ENCODE peak calls at places on chromosomes 13 and 19, in six cellular contexts. One of them, this sample, is unnamed.

GRCh38 chr19:3045885-3046603 is 16.3 kb downstream of the TLE5 start:
- DNase-seq in RPMI7951: no peak
- DNase-seq in stimulated activated CD4-positive, alpha-beta T cell treated with anti-CD3 and anti-CD28 coated beads, Interleukin-2, amount 100 ng/mL, for 48 hours: no peak
- DNase-seq in AG04449: no peak
- DNase-seq in neural crest cell: no peak
- DNase-seq in stimulated activated CD8-positive, alpha-beta memory T cell treated with anti-CD3 and anti-CD28 coated beads, Interleukin-12 subunit alpha, Interleukin-12 subunit beta, amount 100 ng/mL, for 4 hours: no peak
- DNase-seq in this sample: no peak

GRCh38 chr19:8545743-8546142 is 31.5 kb downstream of the MYO1F start:
- DNase-seq in RPMI7951: no peak
- DNase-seq in stimulated activated CD4-positive, alpha-beta T cell treated with anti-CD3 and anti-CD28 coated beads, Interleukin-2, amount 100 ng/mL, for 48 hours: no peak
- DNase-seq in AG04449: no peak
- DNase-seq in neural crest cell: no peak
- DNase-seq in stimulated activated CD8-positive, alpha-beta memory T cell treated with anti-CD3 and anti-CD28 coated beads, Interleukin-12 subunit alpha, Interleukin-12 subunit beta, amount 100 ng/mL, for 4 hours: no peak
- DNase-seq in this sample: no peak

GRCh38 chr19:14405758-14406644 is 13.1 kb downstream of the DDX39A start:
- DNase-seq in RPMI7951: peak; percentile 51
- DNase-seq in stimulated activated CD4-positive, alpha-beta T cell treated with anti-CD3 and anti-CD28 coated beads, Interleukin-2, amount 100 ng/mL, for 48 hours: peak; percentile 96
- DNase-seq in AG04449: no peak
- DNase-seq in neural crest cell: peak; percentile 97
- DNase-seq in stimulated activated CD8-positive, alpha-beta memory T cell treated with anti-CD3 and anti-CD28 coated beads, Interleukin-12 subunit alpha, Interleukin-12 subunit beta, amount 100 ng/mL, for 4 hours: peak; percentile 76
- DNase-seq in this sample: peak; percentile 79

GRCh38 chr13:87274209-87274819 is 396.9 kb upstream of the SLITRK5 start:
- DNase-seq in RPMI7951: peak; percentile 1
- DNase-seq in stimulated activated CD4-positive, alpha-beta T cell treated with anti-CD3 and anti-CD28 coated beads, Interleukin-2, amount 100 ng/mL, for 48 hours: peak; percentile 23
- DNase-seq in AG04449: no peak
- DNase-seq in neural crest cell: peak; percentile 53
- DNase-seq in stimulated activated CD8-positive, alpha-beta memory T cell treated with anti-CD3 and anti-CD28 coated beads, Interleukin-12 subunit alpha, Interleukin-12 subunit beta, amount 100 ng/mL, for 4 hours: no peak
- DNase-seq in this sample: peak; percentile 71

GRCh38 chr19:15299568-15300409 is 32.5 kb downstream of the BRD4 start:
- DNase-seq in RPMI7951: peak; percentile 89
- DNase-seq in stimulated activated CD4-positive, alpha-beta T cell treated with anti-CD3 and anti-CD28 coated beads, Interleukin-2, amount 100 ng/mL, for 48 hours: no peak
- DNase-seq in AG04449: peak; percentile 70
- DNase-seq in neural crest cell: no peak
- DNase-seq in stimulated activated CD8-positive, alpha-beta memory T cell treated with anti-CD3 and anti-CD28 coated beads, Interleukin-12 subunit alpha, Interleukin-12 subunit beta, amount 100 ng/mL, for 4 hours: no peak
- DNase-seq in this sample: peak; percentile 78

GRCh38 chr13:49023441-49023840 is 47.7 kb downstream of the FNDC3A start:
- DNase-seq in RPMI7951: peak; percentile 70
- DNase-seq in stimulated activated CD4-positive, alpha-beta T cell treated with anti-CD3 and anti-CD28 coated beads, Interleukin-2, amount 100 ng/mL, for 48 hours: no peak
- DNase-seq in AG04449: peak; percentile 42
- DNase-seq in neural crest cell: no peak
- DNase-seq in stimulated activated CD8-positive, alpha-beta memory T cell treated with anti-CD3 and anti-CD28 coated beads, Interleukin-12 subunit alpha, Interleukin-12 subunit beta, amount 100 ng/mL, for 4 hours: no peak
- DNase-seq in this sample: peak; percentile 92

GRCh38 chr19:23547816-23548430 is 139.1 kb downstream of the ZNF675 start:
- DNase-seq in RPMI7951: peak; percentile 86
- DNase-seq in stimulated activated CD4-positive, alpha-beta T cell treated with anti-CD3 and anti-CD28 coated beads, Interleukin-2, amount 100 ng/mL, for 48 hours: no peak
- DNase-seq in AG04449: no peak
- DNase-seq in neural crest cell: no peak
- DNase-seq in stimulated activated CD8-positive, alpha-beta memory T cell treated with anti-CD3 and anti-CD28 coated beads, Interleukin-12 subunit alpha, Interleukin-12 subunit beta, amount 100 ng/mL, for 4 hours: no peak
- DNase-seq in this sample: peak; percentile 86

GRCh38 chr13:27001705-27002104 is 169.9 kb downstream of the USP12 start:
- DNase-seq in RPMI7951: no peak
- DNase-seq in stimulated activated CD4-positive, alpha-beta T cell treated with anti-CD3 and anti-CD28 coated beads, Interleukin-2, amount 100 ng/mL, for 48 hours: no peak
- DNase-seq in AG04449: no peak
- DNase-seq in neural crest cell: no peak
- DNase-seq in stimulated activated CD8-positive, alpha-beta memory T cell treated with anti-CD3 and anti-CD28 coated beads, Interleukin-12 subunit alpha, Interleukin-12 subunit beta, amount 100 ng/mL, for 4 hours: no peak
- DNase-seq in this sample: no peak

GRCh38 chr13:113116206-113116800 is 6.3 kb upstream of the F10 start:
- DNase-seq in RPMI7951: no peak
- DNase-seq in stimulated activated CD4-positive, alpha-beta T cell treated with anti-CD3 and anti-CD28 coated beads, Interleukin-2, amount 100 ng/mL, for 48 hours: no peak
- DNase-seq in AG04449: no peak
- DNase-seq in neural crest cell: no peak
- DNase-seq in stimulated activated CD8-positive, alpha-beta memory T cell treated with anti-CD3 and anti-CD28 coated beads, Interleukin-12 subunit alpha, Interleukin-12 subunit beta, amount 100 ng/mL, for 4 hours: no peak
- DNase-seq in this sample: no peak

GRCh38 chr13:95160112-95160906 is 140.9 kb downstream of the ABCC4 start:
- DNase-seq in RPMI7951: peak; percentile 3
- DNase-seq in stimulated activated CD4-positive, alpha-beta T cell treated with anti-CD3 and anti-CD28 coated beads, Interleukin-2, amount 100 ng/mL, for 48 hours: no peak
- DNase-seq in AG04449: no peak
- DNase-seq in neural crest cell: no peak
- DNase-seq in stimulated activated CD8-positive, alpha-beta memory T cell treated with anti-CD3 and anti-CD28 coated beads, Interleukin-12 subunit alpha, Interleukin-12 subunit beta, amount 100 ng/mL, for 4 hours: no peak
- DNase-seq in this sample: no peak

GRCh38 chr19:3683405-3683865 is 16.8 kb downstream of the PIP5K1C start:
- DNase-seq in RPMI7951: no peak
- DNase-seq in stimulated activated CD4-positive, alpha-beta T cell treated with anti-CD3 and anti-CD28 coated beads, Interleukin-2, amount 100 ng/mL, for 48 hours: no peak
- DNase-seq in AG04449: no peak
- DNase-seq in neural crest cell: no peak
- DNase-seq in stimulated activated CD8-positive, alpha-beta memory T cell treated with anti-CD3 and anti-CD28 coated beads, Interleukin-12 subunit alpha, Interleukin-12 subunit beta, amount 100 ng/mL, for 4 hours: no peak
- DNase-seq in this sample: peak; percentile 86

GRCh38 chr13:39016087-39016486 is 21.8 kb downstream of the PROSER1 start:
- DNase-seq in RPMI7951: no peak
- DNase-seq in stimulated activated CD4-positive, alpha-beta T cell treated with anti-CD3 and anti-CD28 coated beads, Interleukin-2, amount 100 ng/mL, for 48 hours: no peak
- DNase-seq in AG04449: no peak
- DNase-seq in neural crest cell: no peak
- DNase-seq in stimulated activated CD8-positive, alpha-beta memory T cell treated with anti-CD3 and anti-CD28 coated beads, Interleukin-12 subunit alpha, Interleukin-12 subunit beta, amount 100 ng/mL, for 4 hours: no peak
- DNase-seq in this sample: no peak

GRCh38 chr13:95447766-95448165 is 104.8 kb upstream of the CLDN10 start:
- DNase-seq in RPMI7951: no peak
- DNase-seq in stimulated activated CD4-positive, alpha-beta T cell treated with anti-CD3 and anti-CD28 coated beads, Interleukin-2, amount 100 ng/mL, for 48 hours: no peak
- DNase-seq in AG04449: no peak
- DNase-seq in neural crest cell: no peak
- DNase-seq in stimulated activated CD8-positive, alpha-beta memory T cell treated with anti-CD3 and anti-CD28 coated beads, Interleukin-12 subunit alpha, Interleukin-12 subunit beta, amount 100 ng/mL, for 4 hours: no peak
- DNase-seq in this sample: no peak

GRCh38 chr19:34692541-34692940 is 15.1 kb downstream of the ZNF302 start:
- DNase-seq in RPMI7951: no peak
- DNase-seq in stimulated activated CD4-positive, alpha-beta T cell treated with anti-CD3 and anti-CD28 coated beads, Interleukin-2, amount 100 ng/mL, for 48 hours: no peak
- DNase-seq in AG04449: no peak
- DNase-seq in neural crest cell: no peak
- DNase-seq in stimulated activated CD8-positive, alpha-beta memory T cell treated with anti-CD3 and anti-CD28 coated beads, Interleukin-12 subunit alpha, Interleukin-12 subunit beta, amount 100 ng/mL, for 4 hours: no peak
- DNase-seq in this sample: no peak

GRCh38 chr19:47595937-47596336 is 13.0 kb upstream of the BICRA start:
- DNase-seq in RPMI7951: no peak
- DNase-seq in stimulated activated CD4-positive, alpha-beta T cell treated with anti-CD3 and anti-CD28 coated beads, Interleukin-2, amount 100 ng/mL, for 48 hours: no peak
- DNase-seq in AG04449: no peak
- DNase-seq in neural crest cell: no peak
- DNase-seq in stimulated activated CD8-positive, alpha-beta memory T cell treated with anti-CD3 and anti-CD28 coated beads, Interleukin-12 subunit alpha, Interleukin-12 subunit beta, amount 100 ng/mL, for 4 hours: no peak
- DNase-seq in this sample: peak; percentile 39

GRCh38 chr19:54439174-54439851 is 9.7 kb upstream of the LENG8 start:
- DNase-seq in RPMI7951: peak; percentile 28
- DNase-seq in stimulated activated CD4-positive, alpha-beta T cell treated with anti-CD3 and anti-CD28 coated beads, Interleukin-2, amount 100 ng/mL, for 48 hours: peak; percentile 26
- DNase-seq in AG04449: no peak
- DNase-seq in neural crest cell: peak; percentile 59
- DNase-seq in stimulated activated CD8-positive, alpha-beta memory T cell treated with anti-CD3 and anti-CD28 coated beads, Interleukin-12 subunit alpha, Interleukin-12 subunit beta, amount 100 ng/mL, for 4 hours: no peak
- DNase-seq in this sample: peak; percentile 38

GRCh38 chr19:3565177-3565576 is 7.6 kb upstream of the HMG20B start:
- DNase-seq in RPMI7951: peak; percentile 100
- DNase-seq in stimulated activated CD4-positive, alpha-beta T cell treated with anti-CD3 and anti-CD28 coated beads, Interleukin-2, amount 100 ng/mL, for 48 hours: no peak
- DNase-seq in AG04449: no peak
- DNase-seq in neural crest cell: no peak
- DNase-seq in stimulated activated CD8-positive, alpha-beta memory T cell treated with anti-CD3 and anti-CD28 coated beads, Interleukin-12 subunit alpha, Interleukin-12 subunit beta, amount 100 ng/mL, for 4 hours: no peak
- DNase-seq in this sample: peak; percentile 99

GRCh38 chr19:48648134-48648533 is 2.1 kb upstream of the CA11 start:
- DNase-seq in RPMI7951: no peak
- DNase-seq in stimulated activated CD4-positive, alpha-beta T cell treated with anti-CD3 and anti-CD28 coated beads, Interleukin-2, amount 100 ng/mL, for 48 hours: no peak
- DNase-seq in AG04449: no peak
- DNase-seq in neural crest cell: no peak
- DNase-seq in stimulated activated CD8-positive, alpha-beta memory T cell treated with anti-CD3 and anti-CD28 coated beads, Interleukin-12 subunit alpha, Interleukin-12 subunit beta, amount 100 ng/mL, for 4 hours: no peak
- DNase-seq in this sample: no peak

GRCh38 chr19:19202707-19203011 is 555 bp downstream of the NR2C2AP start:
- DNase-seq in RPMI7951: no peak
- DNase-seq in stimulated activated CD4-positive, alpha-beta T cell treated with anti-CD3 and anti-CD28 coated beads, Interleukin-2, amount 100 ng/mL, for 48 hours: no peak
- DNase-seq in AG04449: no peak
- DNase-seq in neural crest cell: no peak
- DNase-seq in stimulated activated CD8-positive, alpha-beta memory T cell treated with anti-CD3 and anti-CD28 coated beads, Interleukin-12 subunit alpha, Interleukin-12 subunit beta, amount 100 ng/mL, for 4 hours: no peak
- DNase-seq in this sample: peak; percentile 31

GRCh38 chr19:39113199-39113598 is 12.4 kb upstream of the PAK4 start:
- DNase-seq in RPMI7951: no peak
- DNase-seq in stimulated activated CD4-positive, alpha-beta T cell treated with anti-CD3 and anti-CD28 coated beads, Interleukin-2, amount 100 ng/mL, for 48 hours: no peak
- DNase-seq in AG04449: no peak
- DNase-seq in neural crest cell: no peak
- DNase-seq in stimulated activated CD8-positive, alpha-beta memory T cell treated with anti-CD3 and anti-CD28 coated beads, Interleukin-12 subunit alpha, Interleukin-12 subunit beta, amount 100 ng/mL, for 4 hours: no peak
- DNase-seq in this sample: no peak

GRCh38 chr13:35787937-35788336 is 311.4 kb upstream of the MAB21L1 start:
- DNase-seq in RPMI7951: no peak
- DNase-seq in stimulated activated CD4-positive, alpha-beta T cell treated with anti-CD3 and anti-CD28 coated beads, Interleukin-2, amount 100 ng/mL, for 48 hours: no peak
- DNase-seq in AG04449: no peak
- DNase-seq in neural crest cell: no peak
- DNase-seq in stimulated activated CD8-positive, alpha-beta memory T cell treated with anti-CD3 and anti-CD28 coated beads, Interleukin-12 subunit alpha, Interleukin-12 subunit beta, amount 100 ng/mL, for 4 hours: no peak
- DNase-seq in this sample: no peak

GRCh38 chr19:30671622-30672051 is 299.5 kb downstream of the ZNF536 start:
- DNase-seq in RPMI7951: no peak
- DNase-seq in stimulated activated CD4-positive, alpha-beta T cell treated with anti-CD3 and anti-CD28 coated beads, Interleukin-2, amount 100 ng/mL, for 48 hours: no peak
- DNase-seq in AG04449: no peak
- DNase-seq in neural crest cell: no peak
- DNase-seq in stimulated activated CD8-positive, alpha-beta memory T cell treated with anti-CD3 and anti-CD28 coated beads, Interleukin-12 subunit alpha, Interleukin-12 subunit beta, amount 100 ng/mL, for 4 hours: no peak
- DNase-seq in this sample: no peak

GRCh38 chr13:77697208-77698103 is at the start of gene SLAIN1:
- DNase-seq in RPMI7951: peak; percentile 3
- DNase-seq in stimulated activated CD4-positive, alpha-beta T cell treated with anti-CD3 and anti-CD28 coated beads, Interleukin-2, amount 100 ng/mL, for 48 hours: peak; percentile 69
- DNase-seq in AG04449: no peak
- DNase-seq in neural crest cell: peak; percentile 72
- DNase-seq in stimulated activated CD8-positive, alpha-beta memory T cell treated with anti-CD3 and anti-CD28 coated beads, Interleukin-12 subunit alpha, Interleukin-12 subunit beta, amount 100 ng/mL, for 4 hours: peak; percentile 76
- DNase-seq in this sample: peak; percentile 24

GRCh38 chr19:18701250-18701608 is 17.7 kb downstream of the CRTC1 start:
- DNase-seq in RPMI7951: no peak
- DNase-seq in stimulated activated CD4-positive, alpha-beta T cell treated with anti-CD3 and anti-CD28 coated beads, Interleukin-2, amount 100 ng/mL, for 48 hours: no peak
- DNase-seq in AG04449: no peak
- DNase-seq in neural crest cell: no peak
- DNase-seq in stimulated activated CD8-positive, alpha-beta memory T cell treated with anti-CD3 and anti-CD28 coated beads, Interleukin-12 subunit alpha, Interleukin-12 subunit beta, amount 100 ng/mL, for 4 hours: no peak
- DNase-seq in this sample: no peak

GRCh38 chr19:53772943-53773342 is 51.2 kb downstream of the NLRP12 start:
- DNase-seq in RPMI7951: peak; percentile 59
- DNase-seq in stimulated activated CD4-positive, alpha-beta T cell treated with anti-CD3 and anti-CD28 coated beads, Interleukin-2, amount 100 ng/mL, for 48 hours: peak; percentile 42
- DNase-seq in AG04449: no peak
- DNase-seq in neural crest cell: peak; percentile 66
- DNase-seq in stimulated activated CD8-positive, alpha-beta memory T cell treated with anti-CD3 and anti-CD28 coated beads, Interleukin-12 subunit alpha, Interleukin-12 subunit beta, amount 100 ng/mL, for 4 hours: no peak
- DNase-seq in this sample: peak; percentile 68

GRCh38 chr19:18274303-18274775 is at the start of gene IQCN:
- DNase-seq in RPMI7951: peak; percentile 72
- DNase-seq in stimulated activated CD4-positive, alpha-beta T cell treated with anti-CD3 and anti-CD28 coated beads, Interleukin-2, amount 100 ng/mL, for 48 hours: no peak
- DNase-seq in AG04449: no peak
- DNase-seq in neural crest cell: no peak
- DNase-seq in stimulated activated CD8-positive, alpha-beta memory T cell treated with anti-CD3 and anti-CD28 coated beads, Interleukin-12 subunit alpha, Interleukin-12 subunit beta, amount 100 ng/mL, for 4 hours: no peak
- DNase-seq in this sample: peak; percentile 40

GRCh38 chr19:4577020-4577782 is 17.7 kb upstream of the SEMA6B start:
- DNase-seq in RPMI7951: no peak
- DNase-seq in stimulated activated CD4-positive, alpha-beta T cell treated with anti-CD3 and anti-CD28 coated beads, Interleukin-2, amount 100 ng/mL, for 48 hours: no peak
- DNase-seq in AG04449: no peak
- DNase-seq in neural crest cell: no peak
- DNase-seq in stimulated activated CD8-positive, alpha-beta memory T cell treated with anti-CD3 and anti-CD28 coated beads, Interleukin-12 subunit alpha, Interleukin-12 subunit beta, amount 100 ng/mL, for 4 hours: no peak
- DNase-seq in this sample: peak; percentile 50

GRCh38 chr13:45807520-45808099 is 43.9 kb downstream of the SIAH3 start:
- DNase-seq in RPMI7951: peak; percentile 62
- DNase-seq in stimulated activated CD4-positive, alpha-beta T cell treated with anti-CD3 and anti-CD28 coated beads, Interleukin-2, amount 100 ng/mL, for 48 hours: no peak
- DNase-seq in AG04449: no peak
- DNase-seq in neural crest cell: peak; percentile 14
- DNase-seq in stimulated activated CD8-positive, alpha-beta memory T cell treated with anti-CD3 and anti-CD28 coated beads, Interleukin-12 subunit alpha, Interleukin-12 subunit beta, amount 100 ng/mL, for 4 hours: no peak
- DNase-seq in this sample: peak; percentile 71

GRCh38 chr13:92573467-92574057 is 653.0 kb upstream of the GPC6 start:
- DNase-seq in RPMI7951: no peak
- DNase-seq in stimulated activated CD4-positive, alpha-beta T cell treated with anti-CD3 and anti-CD28 coated beads, Interleukin-2, amount 100 ng/mL, for 48 hours: no peak
- DNase-seq in AG04449: no peak
- DNase-seq in neural crest cell: no peak
- DNase-seq in stimulated activated CD8-positive, alpha-beta memory T cell treated with anti-CD3 and anti-CD28 coated beads, Interleukin-12 subunit alpha, Interleukin-12 subunit beta, amount 100 ng/mL, for 4 hours: no peak
- DNase-seq in this sample: no peak

GRCh38 chr13:27273658-27274425 is 3.2 kb downstream of the RASL11A start:
- DNase-seq in RPMI7951: peak; percentile 34
- DNase-seq in stimulated activated CD4-positive, alpha-beta T cell treated with anti-CD3 and anti-CD28 coated beads, Interleukin-2, amount 100 ng/mL, for 48 hours: no peak
- DNase-seq in AG04449: no peak
- DNase-seq in neural crest cell: no peak
- DNase-seq in stimulated activated CD8-positive, alpha-beta memory T cell treated with anti-CD3 and anti-CD28 coated beads, Interleukin-12 subunit alpha, Interleukin-12 subunit beta, amount 100 ng/mL, for 4 hours: no peak
- DNase-seq in this sample: no peak

GRCh38 chr19:17488593-17489391 is 18.5 kb downstream of the SLC27A1 start:
- DNase-seq in RPMI7951: no peak
- DNase-seq in stimulated activated CD4-positive, alpha-beta T cell treated with anti-CD3 and anti-CD28 coated beads, Interleukin-2, amount 100 ng/mL, for 48 hours: peak; percentile 74
- DNase-seq in AG04449: no peak
- DNase-seq in neural crest cell: peak; percentile 57
- DNase-seq in stimulated activated CD8-positive, alpha-beta memory T cell treated with anti-CD3 and anti-CD28 coated beads, Interleukin-12 subunit alpha, Interleukin-12 subunit beta, amount 100 ng/mL, for 4 hours: peak; percentile 64
- DNase-seq in this sample: peak; percentile 53

GRCh38 chr19:16001481-16002312 is 52.9 kb downstream of the OR10H4 start:
- DNase-seq in RPMI7951: peak; percentile 72
- DNase-seq in stimulated activated CD4-positive, alpha-beta T cell treated with anti-CD3 and anti-CD28 coated beads, Interleukin-2, amount 100 ng/mL, for 48 hours: peak; percentile 28
- DNase-seq in AG04449: peak; percentile 50
- DNase-seq in neural crest cell: no peak
- DNase-seq in stimulated activated CD8-positive, alpha-beta memory T cell treated with anti-CD3 and anti-CD28 coated beads, Interleukin-12 subunit alpha, Interleukin-12 subunit beta, amount 100 ng/mL, for 4 hours: no peak
- DNase-seq in this sample: peak; percentile 49

GRCh38 chr19:3593156-3593555 is 7.9 kb downstream of the GIPC3 start:
- DNase-seq in RPMI7951: no peak
- DNase-seq in stimulated activated CD4-positive, alpha-beta T cell treated with anti-CD3 and anti-CD28 coated beads, Interleukin-2, amount 100 ng/mL, for 48 hours: no peak
- DNase-seq in AG04449: no peak
- DNase-seq in neural crest cell: no peak
- DNase-seq in stimulated activated CD8-positive, alpha-beta memory T cell treated with anti-CD3 and anti-CD28 coated beads, Interleukin-12 subunit alpha, Interleukin-12 subunit beta, amount 100 ng/mL, for 4 hours: no peak
- DNase-seq in this sample: no peak

GRCh38 chr13:93535256-93535655 is 308.6 kb downstream of the GPC6 start:
- DNase-seq in RPMI7951: no peak
- DNase-seq in stimulated activated CD4-positive, alpha-beta T cell treated with anti-CD3 and anti-CD28 coated beads, Interleukin-2, amount 100 ng/mL, for 48 hours: no peak
- DNase-seq in AG04449: peak; percentile 31
- DNase-seq in neural crest cell: no peak
- DNase-seq in stimulated activated CD8-positive, alpha-beta memory T cell treated with anti-CD3 and anti-CD28 coated beads, Interleukin-12 subunit alpha, Interleukin-12 subunit beta, amount 100 ng/mL, for 4 hours: no peak
- DNase-seq in this sample: no peak

GRCh38 chr19:17205237-17206140 is 9.7 kb upstream of the USE1 start:
- DNase-seq in RPMI7951: peak; percentile 49
- DNase-seq in stimulated activated CD4-positive, alpha-beta T cell treated with anti-CD3 and anti-CD28 coated beads, Interleukin-2, amount 100 ng/mL, for 48 hours: peak; percentile 54
- DNase-seq in AG04449: no peak
- DNase-seq in neural crest cell: peak; percentile 34
- DNase-seq in stimulated activated CD8-positive, alpha-beta memory T cell treated with anti-CD3 and anti-CD28 coated beads, Interleukin-12 subunit alpha, Interleukin-12 subunit beta, amount 100 ng/mL, for 4 hours: no peak
- DNase-seq in this sample: peak; percentile 68

GRCh38 chr19:51146751-51147150 is 4.7 kb downstream of the SIGLEC7 start:
- DNase-seq in RPMI7951: no peak
- DNase-seq in stimulated activated CD4-positive, alpha-beta T cell treated with anti-CD3 and anti-CD28 coated beads, Interleukin-2, amount 100 ng/mL, for 48 hours: no peak
- DNase-seq in AG04449: no peak
- DNase-seq in neural crest cell: no peak
- DNase-seq in stimulated activated CD8-positive, alpha-beta memory T cell treated with anti-CD3 and anti-CD28 coated beads, Interleukin-12 subunit alpha, Interleukin-12 subunit beta, amount 100 ng/mL, for 4 hours: no peak
- DNase-seq in this sample: no peak

GRCh38 chr13:110289661-110290060 is 17.3 kb downstream of the COL4A1 start:
- DNase-seq in RPMI7951: no peak
- DNase-seq in stimulated activated CD4-positive, alpha-beta T cell treated with anti-CD3 and anti-CD28 coated beads, Interleukin-2, amount 100 ng/mL, for 48 hours: no peak
- DNase-seq in AG04449: no peak
- DNase-seq in neural crest cell: no peak
- DNase-seq in stimulated activated CD8-positive, alpha-beta memory T cell treated with anti-CD3 and anti-CD28 coated beads, Interleukin-12 subunit alpha, Interleukin-12 subunit beta, amount 100 ng/mL, for 4 hours: no peak
- DNase-seq in this sample: no peak

GRCh38 chr13:46348976-46349375 is 38.1 kb downstream of the RUBCNL start:
- DNase-seq in RPMI7951: no peak
- DNase-seq in stimulated activated CD4-positive, alpha-beta T cell treated with anti-CD3 and anti-CD28 coated beads, Interleukin-2, amount 100 ng/mL, for 48 hours: no peak
- DNase-seq in AG04449: no peak
- DNase-seq in neural crest cell: no peak
- DNase-seq in stimulated activated CD8-positive, alpha-beta memory T cell treated with anti-CD3 and anti-CD28 coated beads, Interleukin-12 subunit alpha, Interleukin-12 subunit beta, amount 100 ng/mL, for 4 hours: no peak
- DNase-seq in this sample: peak; percentile 10